ENCODE peak calls at places on chromosomes 1 and 21, in nine cellular contexts. One of them, this sample, is unnamed. For H3K4me1, the result is how much of the 10 kb centered on the place peaks cover.

GRCh38 chr1:94606471-94606870 is 64.9 kb upstream of the F3 start:
- DNase-seq in HCT116: no peak
- DNase-seq in neural progenitor cell: no peak
- DNase-seq in aorta: no peak
- DNase-seq in fibroblast of lung: no peak
- DNase-seq in heart left ventricle: no peak
- DNase-seq in naive thymus-derived CD4-positive, alpha-beta T cell: no peak
- DNase-seq in heart right ventricle: no peak
- DNase-seq in left ventricle myocardium inferior: no peak
- DNase-seq in this sample: no peak

GRCh38 chr1:43585596-43585995 is 54.9 kb downstream of the PTPRF start:
- DNase-seq in heart right ventricle: no peak
- DNase-seq in fibroblast of lung: no peak
- DNase-seq in HCT116: no peak
- DNase-seq in heart left ventricle: no peak
- DNase-seq in aorta: no peak
- DNase-seq in left ventricle myocardium inferior: no peak
- DNase-seq in naive thymus-derived CD4-positive, alpha-beta T cell: no peak
- DNase-seq in neural progenitor cell: no peak
- DNase-seq in this sample: no peak

GRCh38 chr1:218488986-218489385 is 143.8 kb downstream of the TGFB2 start:
- DNase-seq in naive thymus-derived CD4-positive, alpha-beta T cell: no peak
- DNase-seq in left ventricle myocardium inferior: no peak
- DNase-seq in HCT116: no peak
- DNase-seq in heart right ventricle: no peak
- DNase-seq in neural progenitor cell: peak
- DNase-seq in fibroblast of lung: peak
- DNase-seq in aorta: no peak
- DNase-seq in heart left ventricle: no peak
- DNase-seq in this sample: no peak

GRCh38 chr1:176829261-176829976 is 335.1 kb downstream of the ASTN1 start:
- DNase-seq in aorta: no peak
- DNase-seq in left ventricle myocardium inferior: no peak
- DNase-seq in heart left ventricle: no peak
- DNase-seq in heart right ventricle: no peak
- DNase-seq in naive thymus-derived CD4-positive, alpha-beta T cell: no peak
- DNase-seq in neural progenitor cell: no peak
- DNase-seq in fibroblast of lung: peak
- DNase-seq in HCT116: no peak
- DNase-seq in this sample: no peak

GRCh38 chr21:17786219-17787181 is 32.7 kb downstream of the C21orf91 start:
- DNase-seq in aorta: no peak
- DNase-seq in naive thymus-derived CD4-positive, alpha-beta T cell: no peak
- DNase-seq in neural progenitor cell: no peak
- DNase-seq in fibroblast of lung: no peak
- DNase-seq in heart left ventricle: no peak
- DNase-seq in HCT116: no peak
- DNase-seq in heart right ventricle: no peak
- DNase-seq in left ventricle myocardium inferior: no peak
- DNase-seq in this sample: no peak

GRCh38 chr1:159828916-159829634 is 2.4 kb downstream of the SLAMF8 start:
- DNase-seq in fibroblast of lung: no peak
- DNase-seq in heart left ventricle: peak
- DNase-seq in aorta: no peak
- DNase-seq in HCT116: peak
- DNase-seq in left ventricle myocardium inferior: peak
- DNase-seq in neural progenitor cell: peak
- DNase-seq in naive thymus-derived CD4-positive, alpha-beta T cell: no peak
- DNase-seq in heart right ventricle: peak
- DNase-seq in this sample: peak

GRCh38 chr1:80258659-80259058 is 1252.1 kb upstream of the ADGRL4 start:
- DNase-seq in left ventricle myocardium inferior: no peak
- DNase-seq in heart left ventricle: no peak
- DNase-seq in naive thymus-derived CD4-positive, alpha-beta T cell: no peak
- DNase-seq in fibroblast of lung: no peak
- DNase-seq in aorta: no peak
- DNase-seq in heart right ventricle: no peak
- DNase-seq in HCT116: no peak
- DNase-seq in neural progenitor cell: no peak
- DNase-seq in this sample: no peak

GRCh38 chr21:16473965-16474364 is 744.2 kb downstream of the USP25 start:
- DNase-seq in HCT116: no peak
- DNase-seq in neural progenitor cell: no peak
- DNase-seq in naive thymus-derived CD4-positive, alpha-beta T cell: no peak
- DNase-seq in left ventricle myocardium inferior: no peak
- DNase-seq in fibroblast of lung: peak
- DNase-seq in aorta: no peak
- DNase-seq in heart right ventricle: peak
- DNase-seq in heart left ventricle: peak
- DNase-seq in this sample: peak

GRCh38 chr1:75092141-75092540 is 42.0 kb upstream of the LHX8 start:
- DNase-seq in HCT116: no peak
- DNase-seq in heart right ventricle: no peak
- DNase-seq in fibroblast of lung: no peak
- DNase-seq in heart left ventricle: no peak
- DNase-seq in aorta: no peak
- DNase-seq in left ventricle myocardium inferior: no peak
- DNase-seq in neural progenitor cell: no peak
- DNase-seq in naive thymus-derived CD4-positive, alpha-beta T cell: no peak
- DNase-seq in this sample: no peak

GRCh38 chr1:172774561-172774960 is 115.7 kb downstream of the FASLG start:
- DNase-seq in aorta: no peak
- DNase-seq in neural progenitor cell: no peak
- DNase-seq in HCT116: no peak
- DNase-seq in left ventricle myocardium inferior: no peak
- DNase-seq in heart right ventricle: no peak
- DNase-seq in naive thymus-derived CD4-positive, alpha-beta T cell: no peak
- DNase-seq in fibroblast of lung: no peak
- DNase-seq in heart left ventricle: no peak
- DNase-seq in this sample: no peak

GRCh38 chr1:10941891-10942541 is 70.4 kb upstream of the TARDBP start:
- DNase-seq in left ventricle myocardium inferior: peak
- DNase-seq in fibroblast of lung: peak
- DNase-seq in heart left ventricle: no peak
- DNase-seq in heart right ventricle: peak
- DNase-seq in HCT116: no peak
- DNase-seq in aorta: peak
- DNase-seq in neural progenitor cell: peak
- DNase-seq in naive thymus-derived CD4-positive, alpha-beta T cell: peak
- DNase-seq in this sample: peak

GRCh38 chr1:199243423-199244061 is 604.7 kb downstream of the PTPRC start:
- DNase-seq in left ventricle myocardium inferior: peak
- DNase-seq in HCT116: peak
- DNase-seq in fibroblast of lung: peak
- DNase-seq in heart left ventricle: peak
- DNase-seq in neural progenitor cell: peak
- DNase-seq in aorta: peak
- DNase-seq in naive thymus-derived CD4-positive, alpha-beta T cell: peak
- DNase-seq in heart right ventricle: peak
- DNase-seq in this sample: peak

GRCh38 chr1:37485902-37486679 is 11.7 kb downstream of the ZC3H12A start:
- DNase-seq in naive thymus-derived CD4-positive, alpha-beta T cell: no peak
- DNase-seq in neural progenitor cell: no peak
- DNase-seq in HCT116: no peak
- DNase-seq in heart right ventricle: no peak
- DNase-seq in left ventricle myocardium inferior: no peak
- DNase-seq in aorta: no peak
- DNase-seq in fibroblast of lung: no peak
- DNase-seq in heart left ventricle: no peak
- DNase-seq in this sample: no peak

GRCh38 chr1:150168960-150169565 is 19.3 kb downstream of the PLEKHO1 start:
- DNase-seq in left ventricle myocardium inferior: peak
- DNase-seq in naive thymus-derived CD4-positive, alpha-beta T cell: peak
- DNase-seq in fibroblast of lung: peak
- DNase-seq in HCT116: peak
- DNase-seq in neural progenitor cell: peak
- DNase-seq in aorta: peak
- DNase-seq in heart left ventricle: peak
- DNase-seq in heart right ventricle: peak
- DNase-seq in this sample: peak

GRCh38 chr1:170214980-170215910 is 69.5 kb downstream of the NTMT2 start:
- DNase-seq in heart left ventricle: peak
- DNase-seq in heart right ventricle: peak
- DNase-seq in fibroblast of lung: no peak
- DNase-seq in HCT116: no peak
- DNase-seq in left ventricle myocardium inferior: peak
- DNase-seq in aorta: no peak
- DNase-seq in naive thymus-derived CD4-positive, alpha-beta T cell: no peak
- DNase-seq in neural progenitor cell: no peak
- DNase-seq in this sample: no peak

DNA sequence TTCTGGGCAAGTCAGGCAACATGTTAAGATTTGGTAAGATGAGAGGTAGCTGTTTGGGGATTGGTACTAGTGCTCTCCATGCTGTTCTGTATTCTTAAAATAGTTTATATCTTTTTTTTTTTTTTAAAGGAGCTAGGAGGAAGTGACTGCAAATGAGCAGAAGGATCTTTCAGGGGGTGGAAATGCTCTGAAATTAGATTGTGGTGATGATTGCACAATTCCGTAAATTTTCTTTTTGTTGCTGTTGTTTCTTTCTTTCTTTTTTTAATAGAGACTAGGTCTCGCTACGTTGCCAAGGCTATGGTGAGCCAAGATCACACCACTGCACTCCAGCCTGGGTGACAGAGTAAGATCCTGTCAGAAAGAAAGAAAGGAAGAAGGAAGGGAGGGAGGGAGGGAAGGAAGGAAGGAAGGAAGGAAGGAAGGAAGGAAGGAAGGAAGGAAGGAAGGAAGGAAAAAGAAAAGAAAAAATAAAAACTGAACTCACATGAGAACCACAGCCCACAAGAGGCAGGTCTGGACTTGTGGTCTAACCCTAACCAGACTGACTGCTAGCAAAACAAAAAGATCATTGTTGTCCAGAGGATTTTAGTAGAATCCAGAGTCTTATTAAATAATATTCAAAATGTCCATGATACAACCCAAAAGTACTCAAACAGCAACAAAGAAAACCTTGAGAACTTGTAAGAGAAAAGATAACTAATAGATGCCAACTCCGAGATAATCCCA is 4.5 kb upstream of the ITGB2 start:
- DNase-seq in aorta: no peak
- DNase-seq in left ventricle myocardium inferior: no peak
- DNase-seq in neural progenitor cell: no peak
- DNase-seq in heart left ventricle: no peak
- DNase-seq in heart right ventricle: no peak
- DNase-seq in naive thymus-derived CD4-positive, alpha-beta T cell: peak
- DNase-seq in HCT116: no peak
- DNase-seq in fibroblast of lung: peak
- DNase-seq in this sample: no peak
- H3K27ac ChIP-seq in aorta: no peak
- H3K27ac ChIP-seq in left ventricle myocardium inferior: no peak
- H3K27ac ChIP-seq in neural progenitor cell: no peak
- H3K27ac ChIP-seq in heart left ventricle: no peak
- H3K27ac ChIP-seq in heart right ventricle: peak
- H3K27ac ChIP-seq in naive thymus-derived CD4-positive, alpha-beta T cell: peak
- H3K27ac ChIP-seq in HCT116: no peak
- H3K27ac ChIP-seq in fibroblast of lung: no peak
- H3K27ac ChIP-seq in this sample: no peak

GRCh38 chr1:24828887-24829192 is 83.6 kb downstream of the CLIC4 start:
- DNase-seq in aorta: no peak
- DNase-seq in left ventricle myocardium inferior: no peak
- DNase-seq in neural progenitor cell: no peak
- DNase-seq in heart right ventricle: no peak
- DNase-seq in fibroblast of lung: no peak
- DNase-seq in HCT116: no peak
- DNase-seq in naive thymus-derived CD4-positive, alpha-beta T cell: no peak
- DNase-seq in heart left ventricle: no peak
- DNase-seq in this sample: no peak
- H3K4me3 ChIP-seq in aorta: no peak
- H3K4me3 ChIP-seq in left ventricle myocardium inferior: peak
- H3K4me3 ChIP-seq in neural progenitor cell: no peak
- H3K4me3 ChIP-seq in heart right ventricle: no peak
- H3K4me3 ChIP-seq in fibroblast of lung: no peak
- H3K4me3 ChIP-seq in HCT116: no peak
- H3K4me3 ChIP-seq in naive thymus-derived CD4-positive, alpha-beta T cell: no peak
- H3K4me3 ChIP-seq in heart left ventricle: no peak
- H3K4me3 ChIP-seq in this sample: no peak

GRCh38 chr1:224620105-224620504 is 4.0 kb downstream of the CNIH3 start:
- DNase-seq in heart left ventricle: no peak
- DNase-seq in neural progenitor cell: no peak
- DNase-seq in aorta: no peak
- DNase-seq in heart right ventricle: no peak
- DNase-seq in naive thymus-derived CD4-positive, alpha-beta T cell: no peak
- DNase-seq in HCT116: no peak
- DNase-seq in fibroblast of lung: no peak
- DNase-seq in left ventricle myocardium inferior: no peak
- DNase-seq in this sample: no peak
- H3K4me1 ChIP-seq in heart left ventricle: under half
- H3K4me1 ChIP-seq in neural progenitor cell: under half
- H3K4me1 ChIP-seq in aorta: under half
- H3K4me1 ChIP-seq in heart right ventricle: under half
- H3K4me1 ChIP-seq in naive thymus-derived CD4-positive, alpha-beta T cell: under half
- H3K4me1 ChIP-seq in HCT116: under half
- H3K4me1 ChIP-seq in fibroblast of lung: under half
- H3K4me1 ChIP-seq in left ventricle myocardium inferior: under half
- H3K4me1 ChIP-seq in this sample: under half

GRCh38 chr1:151871284-151872030 is 17.9 kb upstream of the THEM5 start:
- DNase-seq in aorta: no peak
- DNase-seq in neural progenitor cell: no peak
- DNase-seq in heart left ventricle: no peak
- DNase-seq in left ventricle myocardium inferior: no peak
- DNase-seq in heart right ventricle: no peak
- DNase-seq in fibroblast of lung: no peak
- DNase-seq in naive thymus-derived CD4-positive, alpha-beta T cell: no peak
- DNase-seq in HCT116: no peak
- DNase-seq in this sample: no peak
- H3K27ac ChIP-seq in aorta: no peak
- H3K27ac ChIP-seq in neural progenitor cell: no peak
- H3K27ac ChIP-seq in heart left ventricle: no peak
- H3K27ac ChIP-seq in left ventricle myocardium inferior: no peak
- H3K27ac ChIP-seq in heart right ventricle: no peak
- H3K27ac ChIP-seq in fibroblast of lung: no peak
- H3K27ac ChIP-seq in naive thymus-derived CD4-positive, alpha-beta T cell: no peak
- H3K27ac ChIP-seq in HCT116: no peak
- H3K27ac ChIP-seq in this sample: no peak

GRCh38 chr21:29298348-29299045 is at the start of gene BACH1:
- DNase-seq in neural progenitor cell: peak
- DNase-seq in fibroblast of lung: peak
- DNase-seq in naive thymus-derived CD4-positive, alpha-beta T cell: peak
- DNase-seq in HCT116: peak
- DNase-seq in heart right ventricle: peak
- DNase-seq in left ventricle myocardium inferior: peak
- DNase-seq in heart left ventricle: peak
- DNase-seq in aorta: peak
- DNase-seq in this sample: peak

GRCh38 chr21:29296452-29296851 is 2.3 kb upstream of the BACH1 start:
- DNase-seq in left ventricle myocardium inferior: no peak
- DNase-seq in neural progenitor cell: no peak
- DNase-seq in heart right ventricle: no peak
- DNase-seq in aorta: no peak
- DNase-seq in fibroblast of lung: no peak
- DNase-seq in HCT116: no peak
- DNase-seq in heart left ventricle: no peak
- DNase-seq in naive thymus-derived CD4-positive, alpha-beta T cell: no peak
- DNase-seq in this sample: no peak

GRCh38 chr21:29299906-29300546 is 1.3 kb downstream of the BACH1 start:
- DNase-seq in neural progenitor cell: peak
- DNase-seq in fibroblast of lung: peak
- DNase-seq in heart left ventricle: peak
- DNase-seq in HCT116: peak
- DNase-seq in naive thymus-derived CD4-positive, alpha-beta T cell: peak
- DNase-seq in aorta: no peak
- DNase-seq in left ventricle myocardium inferior: peak
- DNase-seq in heart right ventricle: peak
- DNase-seq in this sample: peak

GRCh38 chr21:29299046-29299905 is 554 bp downstream of the BACH1 start:
- DNase-seq in fibroblast of lung: peak
- DNase-seq in left ventricle myocardium inferior: peak
- DNase-seq in naive thymus-derived CD4-positive, alpha-beta T cell: peak
- DNase-seq in heart left ventricle: peak
- DNase-seq in heart right ventricle: peak
- DNase-seq in aorta: peak
- DNase-seq in HCT116: no peak
- DNase-seq in neural progenitor cell: peak
- DNase-seq in this sample: peak

GRCh38 chr21:29297483-29298347 is 1.0 kb upstream of the BACH1 start:
- DNase-seq in fibroblast of lung: no peak
- DNase-seq in heart left ventricle: no peak
- DNase-seq in HCT116: no peak
- DNase-seq in neural progenitor cell: no peak
- DNase-seq in naive thymus-derived CD4-positive, alpha-beta T cell: no peak
- DNase-seq in left ventricle myocardium inferior: no peak
- DNase-seq in heart right ventricle: no peak
- DNase-seq in aorta: no peak
- DNase-seq in this sample: no peak
- H3K4me3 ChIP-seq in fibroblast of lung: peak
- H3K4me3 ChIP-seq in heart left ventricle: peak
- H3K4me3 ChIP-seq in HCT116: no peak
- H3K4me3 ChIP-seq in neural progenitor cell: peak
- H3K4me3 ChIP-seq in naive thymus-derived CD4-positive, alpha-beta T cell: peak
- H3K4me3 ChIP-seq in left ventricle myocardium inferior: peak
- H3K4me3 ChIP-seq in heart right ventricle: peak
- H3K4me3 ChIP-seq in aorta: peak
- H3K4me3 ChIP-seq in this sample: peak

This sample was measured in thyroid gland.